ENCODE peak calls at places on chromosomes 3 and 15, in four cellular contexts. H, F, B and I are unnamed samples.

GRCh38 chr3:149638401-149639092 is 19.3 kb downstream of the WWTR1 start:
- DNase-seq in H (no peak), F (no peak), B (no peak), I (no peak)

GRCh38 chr3:130390079-130390478 is 44.6 kb downstream of the COL6A5 start:
- DNase-seq in H (no peak), F (no peak), B (no peak), I (no peak)

GRCh38 chr3:20564966-20565365 is 379.0 kb upstream of the SGO1 start:
- DNase-seq in H (no peak), F (no peak), B (no peak), I (no peak)

GRCh38 chr3:115517457-115518050 is 105.8 kb upstream of the GAP43 start:
- DNase-seq in H (no peak), F (no peak), B (no peak), I (no peak)

GRCh38 chr15:76181705-76182107 is 121.9 kb downstream of the TMEM266 start:
- DNase-seq in H (no peak), F (no peak), B (no peak), I (no peak)

GRCh38 chr3:13638927-13639326 is 90.0 kb downstream of the FBLN2 start:
- DNase-seq in H (no peak), F (no peak), B (no peak), I (no peak)

GRCh38 chr3:42539871-42540714 is 37.6 kb downstream of the VIPR1 start:
- DNase-seq in H (peak; percentile 85), F (peak; percentile 44), B (peak; percentile 40), I (peak; percentile 76)

GRCh38 chr3:123347691-123348264 is 101.1 kb downstream of the ADCY5 start:
- DNase-seq in H (no peak), F (no peak), B (no peak), I (no peak)

GRCh38 chr3:195035345-195036202 is 235.4 kb downstream of the XXYLT1 start:
- DNase-seq in H (no peak), F (no peak), B (no peak), I (no peak)

GRCh38 chr3:143182861-143183667 is 63.5 kb downstream of the CHST2 start:
- DNase-seq in H (no peak), F (no peak), B (no peak), I (no peak)

GRCh38 chr3:78970656-78971055 is 797.1 kb downstream of the ROBO1 start:
- DNase-seq in H (no peak), F (no peak), B (no peak), I (no peak)

GRCh38 chr15:60479711-60480110 is 769 bp upstream of the ICE2 start:
- DNase-seq in H (no peak), F (no peak), B (no peak), I (no peak)

GRCh38 chr15:64763462-64763861 is 11.9 kb downstream of the RBPMS2 start:
- DNase-seq in H (no peak), F (no peak), B (no peak), I (no peak)

GRCh38 chr15:76433798-76434400 is 97.3 kb downstream of the ISL2 start:
- DNase-seq in H (no peak), F (no peak), B (peak; percentile 24), I (no peak)

GRCh38 chr3:49711489-49711888 is 8.0 kb downstream of the AMIGO3 start:
- DNase-seq in H (no peak), F (no peak), B (no peak), I (no peak)

GRCh38 chr3:58962816-58963215 is 87.0 kb downstream of the CFAP20DC start:
- DNase-seq in H (no peak), F (no peak), B (peak; percentile 16), I (no peak)

DNA sequence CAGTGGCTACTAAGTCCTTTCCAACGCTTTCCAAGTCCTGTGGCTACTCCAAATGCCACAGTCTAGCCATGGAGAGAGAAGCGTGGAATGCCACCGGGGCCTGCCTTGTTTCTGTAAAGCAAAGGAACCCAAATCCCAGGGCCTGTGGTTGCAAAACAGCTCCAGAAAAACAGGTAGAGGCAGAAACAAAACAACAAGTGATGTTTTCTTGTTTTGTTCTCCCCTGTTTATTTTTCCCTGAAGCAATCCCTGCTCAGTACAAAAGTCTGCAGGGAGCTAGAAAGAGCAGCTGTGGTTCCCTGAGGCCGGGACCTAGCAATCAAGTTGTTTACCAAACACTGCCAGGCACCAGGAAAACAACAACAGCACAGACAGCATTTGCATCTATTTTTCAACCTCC is 85.5 kb downstream of the FOXP1 start:
- DNase-seq in H (no peak), F (no peak), B (no peak), I (no peak)
- TF ChIP-seq CTCF in H (no peak), F (no peak), B (no peak), I (no peak)

GRCh38 chr15:57949374-57949938 is 116.1 kb downstream of the ALDH1A2 start:
- DNase-seq in H (no peak), F (no peak), B (no peak), I (peak; percentile 23)

GRCh38 chr15:57947781-57948180 is 117.7 kb downstream of the ALDH1A2 start:
- DNase-seq in H (no peak), F (peak; percentile 24), B (peak; percentile 20), I (no peak)

GRCh38 chr15:57948554-57949289 is 116.8 kb downstream of the ALDH1A2 start:
- DNase-seq in H (no peak), F (peak; percentile 61), B (no peak), I (no peak)

GRCh38 chr15:57951328-57951932 is 114.1 kb downstream of the ALDH1A2 start:
- DNase-seq in H (no peak), F (no peak), B (no peak), I (no peak)

GRCh38 chr15:57950381-57950946 is 115.0 kb downstream of the ALDH1A2 start:
- DNase-seq in H (no peak), F (no peak), B (no peak), I (no peak)
- TF ChIP-seq CTCF in H (no peak), F (no peak), B (no peak), I (no peak)

GRCh38 chr3:31848163-31848848 is 132.8 kb downstream of the OSBPL10 start:
- DNase-seq in H (no peak), F (no peak), B (no peak), I (no peak)

GRCh38 chr3:31851278-31851677 is 129.8 kb downstream of the OSBPL10 start:
- DNase-seq in H (no peak), F (no peak), B (no peak), I (no peak)

GRCh38 chr3:31848921-31849320 is 132.1 kb downstream of the OSBPL10 start:
- DNase-seq in H (no peak), F (no peak), B (no peak), I (no peak)

GRCh38 chr3:31853580-31853979 is 127.5 kb downstream of the OSBPL10 start:
- DNase-seq in H (peak; percentile 35), F (no peak), B (no peak), I (no peak)

DNA sequence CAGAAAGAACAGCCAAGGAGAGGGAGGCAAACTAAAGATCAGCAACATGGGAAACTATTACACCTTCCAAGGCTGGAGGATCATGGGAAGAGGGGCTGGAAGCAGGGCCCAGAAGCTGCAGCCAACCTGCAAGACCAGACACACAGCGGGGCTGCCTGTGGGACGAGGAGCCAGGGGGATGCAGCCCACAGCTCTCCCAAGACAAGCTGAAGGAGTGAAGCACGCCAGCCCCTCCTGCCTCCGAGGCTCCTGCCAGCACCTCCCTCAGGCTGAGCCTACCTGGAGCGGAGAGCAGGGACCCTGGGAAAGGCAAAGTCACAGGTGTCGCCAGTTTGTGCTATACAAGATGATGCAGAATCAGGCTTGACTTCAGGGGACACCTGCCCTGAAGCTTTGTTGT is 133.3 kb downstream of the OSBPL10 start:
- DNase-seq in H (no peak), F (no peak), B (no peak), I (no peak)
- TF ChIP-seq CTCF in H (no peak), F (no peak), B (no peak), I (no peak)

DNA sequence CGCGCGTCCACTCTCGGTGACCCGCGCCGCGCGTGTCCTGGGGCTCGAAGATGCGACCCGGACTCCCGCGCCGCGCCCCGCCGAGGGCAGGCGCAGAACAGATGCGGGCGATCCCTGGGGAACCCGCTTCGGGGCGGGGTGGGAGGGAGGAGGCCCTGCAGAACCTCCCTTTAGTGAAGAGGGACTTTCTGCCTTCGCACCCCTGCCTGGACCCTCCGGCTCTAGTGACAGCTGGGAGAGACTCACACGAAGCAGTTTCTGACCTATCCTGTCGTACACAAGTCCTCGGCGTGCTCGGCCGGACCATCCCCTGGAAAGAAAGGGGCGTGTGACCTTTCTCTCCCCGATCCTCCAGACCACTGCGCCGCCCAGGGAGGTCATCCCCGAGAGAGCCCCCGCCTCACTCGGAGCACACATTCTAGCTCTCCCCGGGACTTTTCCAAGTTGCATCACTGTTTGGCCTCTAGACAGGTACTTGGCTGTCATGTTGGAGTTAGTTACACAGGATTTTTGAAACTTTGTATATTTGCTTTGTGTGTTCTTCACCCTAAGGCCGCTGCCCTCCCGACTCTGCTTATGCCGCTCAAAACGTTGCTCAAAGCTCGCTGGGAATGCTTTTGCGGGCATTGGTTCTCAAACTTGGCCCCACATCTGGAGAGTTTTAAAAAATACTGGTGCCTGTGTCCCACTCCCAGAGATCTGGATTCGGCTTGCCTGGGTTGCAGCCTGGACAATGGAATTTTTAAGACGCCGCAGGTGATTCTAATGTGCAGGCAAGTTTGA is 581 bp downstream of the CGNL1 start:
- DNase-seq in H (no peak), F (peak; percentile 43), B (peak; percentile 46), I (peak; percentile 59)
- TF ChIP-seq CTCF in H (no peak), F (no peak), B (no peak), I (no peak)